ENCODE peak calls at places on chromosomes 3 and 15, in four cellular contexts. X is SK-N-SH, J is GM12891, E is GM23338. W is an unnamed sample.

GRCh38 chr15:72782993-72783562 is 480 bp downstream of the ADPGK start:
- DNase-seq in X (no peak), J (peak; percentile 26), E (peak; percentile 43), W (no peak)

GRCh38 chr3:115876860-115877646 is 253.7 kb downstream of the GAP43 start:
- DNase-seq in X (no peak), J (no peak), E (no peak), W (no peak)

GRCh38 chr3:13391308-13391707 is 28.8 kb downstream of the NUP210 start:
- DNase-seq in X (no peak), J (no peak), E (peak; percentile 20), W (no peak)

GRCh38 chr15:31372635-31373091 is 46.0 kb downstream of the KLF13 start:
- DNase-seq in X (peak; percentile 97), J (no peak), E (peak; percentile 91), W (peak; percentile 73)

GRCh38 chr3:22475665-22476064 is 724.7 kb upstream of the ZNF385D start:
- DNase-seq in X (no peak), J (no peak), E (no peak), W (no peak)

GRCh38 chr3:119781330-119782198 is at the start of gene NR1I2:
- DNase-seq in X (no peak), J (no peak), E (peak; percentile 12), W (no peak)

GRCh38 chr3:151838574-151839312 is 24.8 kb downstream of the AADAC start:
- DNase-seq in X (peak; percentile 31), J (peak; percentile 21), E (peak; percentile 91), W (no peak)

GRCh38 chr3:2870714-2871353 is 239.3 kb downstream of the IL5RA start:
- DNase-seq in X (no peak), J (no peak), E (no peak), W (no peak)

GRCh38 chr3:133296315-133296917 is 103.4 kb upstream of the BFSP2 start:
- DNase-seq in X (no peak), J (no peak), E (no peak), W (no peak)

GRCh38 chr3:125146601-125147490 is 65.7 kb downstream of the SLC12A8 start:
- DNase-seq in X (no peak), J (no peak), E (no peak), W (peak; percentile 91)

GRCh38 chr3:64684715-64685261 is 3.0 kb downstream of the ADAMTS9 start:
- DNase-seq in X (peak; percentile 49), J (no peak), E (peak; percentile 60), W (no peak)

GRCh38 chr3:4139462-4140140 is 163.6 kb upstream of the SETMAR start:
- DNase-seq in X (no peak), J (no peak), E (no peak), W (no peak)

GRCh38 chr3:152444029-152444641 is 175.4 kb downstream of the MBNL1 start:
- DNase-seq in X (peak; percentile 27), J (no peak), E (peak; percentile 67), W (no peak)

GRCh38 chr3:115704661-115705338 is 81.5 kb downstream of the GAP43 start:
- DNase-seq in X (no peak), J (no peak), E (no peak), W (no peak)

GRCh38 chr3:14383753-14384152 is 18.7 kb upstream of the SLC6A6 start:
- DNase-seq in X (no peak), J (no peak), E (no peak), W (no peak)

GRCh38 chr3:174483254-174483653 is 375.9 kb upstream of the NAALADL2 start:
- DNase-seq in X (no peak), J (no peak), E (no peak), W (no peak)

GRCh38 chr3:121152573-121152972 is 244.6 kb downstream of the STXBP5L start:
- DNase-seq in X (peak; percentile 4), J (no peak), E (peak; percentile 36), W (no peak)

GRCh38 chr15:73305331-73306211 is 63.2 kb downstream of the HCN4 start:
- DNase-seq in X (peak; percentile 79), J (no peak), E (peak; percentile 89), W (no peak)

DNA sequence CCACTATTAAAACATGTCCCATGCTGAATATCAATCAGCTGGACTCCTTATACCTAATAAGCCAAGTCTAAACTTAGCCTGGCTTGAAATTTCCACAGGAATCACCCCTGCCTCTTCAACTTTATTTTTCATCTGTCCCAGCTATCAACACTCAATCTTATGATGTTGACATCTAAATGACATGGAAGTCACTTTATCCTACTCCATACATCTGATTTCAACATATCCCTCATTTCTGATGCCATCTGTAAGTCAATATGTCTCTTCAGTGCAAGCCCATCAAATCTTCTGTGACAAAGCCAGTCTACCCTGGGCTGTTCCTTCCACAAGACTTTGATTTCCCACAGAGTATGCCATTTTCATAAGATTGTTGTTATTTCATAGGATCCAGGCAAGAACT is 143.6 kb upstream of the SEMA6D start:
- DNase-seq in X (no peak), J (no peak), E (no peak), W (no peak)
- TF ChIP-seq POLR2AphosphoS5 in X (no peak), J (no peak), E (no peak), W (no peak)

GRCh38 chr3:171825222-171825828 is 15.0 kb upstream of the PLD1 start:
- DNase-seq in X (no peak), J (no peak), E (peak; percentile 6), W (no peak)
- TF ChIP-seq POLR2AphosphoS5 in X (no peak), J (no peak), E (no peak), W (no peak)

DNA sequence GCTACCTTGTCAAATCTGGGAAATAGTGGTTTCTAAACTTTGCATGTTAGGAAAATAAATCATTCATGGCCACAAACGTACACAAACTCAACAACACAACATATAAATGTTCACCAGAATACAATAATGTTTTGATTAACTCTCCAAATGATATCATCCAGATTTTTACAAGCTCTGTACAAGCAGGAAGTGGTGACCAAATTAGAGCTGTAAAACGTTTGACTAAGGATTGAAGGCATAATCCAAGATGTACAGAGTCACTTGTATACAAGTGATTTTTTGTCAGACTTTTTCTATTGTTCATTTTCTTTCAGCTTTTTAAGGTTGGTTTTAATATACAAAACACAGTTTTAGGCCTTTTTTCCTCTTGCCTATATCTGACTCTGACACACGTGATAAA is 748.4 kb upstream of the GRM7 start:
- DNase-seq in X (no peak), J (no peak), E (no peak), W (no peak)
- TF ChIP-seq POLR2AphosphoS5 in X (no peak), J (no peak), E (no peak), W (no peak)

GRCh38 chr3:27545061-27545460 is 60.9 kb upstream of the SLC4A7 start:
- DNase-seq in X (no peak), J (no peak), E (no peak), W (no peak)

GRCh38 chr3:27542469-27542868 is 58.3 kb upstream of the SLC4A7 start:
- DNase-seq in X (no peak), J (no peak), E (no peak), W (no peak)

GRCh38 chr3:27544372-27544865 is 60.2 kb upstream of the SLC4A7 start:
- DNase-seq in X (no peak), J (no peak), E (no peak), W (no peak)
- TF ChIP-seq POLR2AphosphoS5 in X (no peak), J (no peak), E (no peak), W (no peak)

GRCh38 chr3:42148982-42149432 is 57.9 kb downstream of the TRAK1 start:
- DNase-seq in X (peak; percentile 86), J (no peak), E (peak; percentile 92), W (no peak)

GRCh38 chr3:42151596-42152145 is 60.5 kb downstream of the TRAK1 start:
- DNase-seq in X (no peak), J (no peak), E (no peak), W (no peak)

GRCh38 chr3:42152193-42152592 is 61.0 kb downstream of the TRAK1 start:
- DNase-seq in X (no peak), J (no peak), E (no peak), W (no peak)

GRCh38 chr3:42148086-42148842 is 57.1 kb downstream of the TRAK1 start:
- DNase-seq in X (no peak), J (no peak), E (no peak), W (no peak)

DNA sequence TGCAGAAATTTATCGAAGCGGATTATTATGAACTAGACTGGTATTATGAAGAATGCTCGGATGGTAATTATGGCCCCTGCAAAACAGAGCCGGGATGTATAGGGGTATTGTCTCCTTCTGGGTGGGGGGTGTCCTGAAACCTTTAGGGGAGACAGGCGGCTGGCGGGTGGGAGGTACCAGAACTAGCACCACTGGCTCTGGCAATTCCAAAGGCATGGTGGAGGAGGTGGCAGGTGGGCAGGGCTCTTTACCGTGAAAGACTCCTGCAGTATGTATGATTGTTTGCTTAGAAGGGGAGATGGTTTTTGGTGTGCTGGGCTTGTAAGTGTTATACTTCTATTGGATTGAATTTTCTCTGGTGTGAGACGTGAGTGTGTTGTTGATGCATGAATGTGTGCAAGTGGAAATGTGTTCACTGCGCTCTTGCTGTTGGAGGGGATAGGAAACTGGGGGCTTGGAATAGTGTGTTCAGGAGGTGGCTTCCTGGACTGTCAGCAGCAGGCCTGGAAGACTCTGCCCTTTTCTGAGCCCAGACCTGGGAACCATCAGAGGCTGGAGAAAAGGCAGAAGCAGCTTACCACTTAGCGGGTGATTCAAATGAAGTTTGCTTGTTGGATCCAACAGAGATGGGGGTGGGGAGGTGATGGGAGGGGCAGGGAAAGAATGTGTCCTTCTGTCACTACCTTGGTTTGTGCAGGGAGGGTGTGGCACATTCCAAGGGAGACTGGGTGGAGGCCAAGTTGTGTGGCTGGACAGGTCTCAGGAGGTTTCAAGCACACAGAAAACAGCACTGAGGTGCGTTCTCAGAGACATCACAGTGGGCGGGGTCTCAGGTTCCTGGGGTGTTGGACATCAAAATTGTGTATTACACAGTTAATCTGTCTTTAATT is 58.6 kb downstream of the TRAK1 start:
- DNase-seq in X (no peak), J (no peak), E (no peak), W (no peak)
- TF ChIP-seq POLR2AphosphoS5 in X (no peak), J (no peak), E (no peak), W (no peak)

GRCh38 chr15:81758789-81759188 is 287.0 kb downstream of the MEX3B start:
- DNase-seq in X (no peak), J (no peak), E (peak; percentile 32), W (no peak)
- TF ChIP-seq POLR2AphosphoS5 in X (no peak), J (no peak), E (no peak), W (no peak)

DNA sequence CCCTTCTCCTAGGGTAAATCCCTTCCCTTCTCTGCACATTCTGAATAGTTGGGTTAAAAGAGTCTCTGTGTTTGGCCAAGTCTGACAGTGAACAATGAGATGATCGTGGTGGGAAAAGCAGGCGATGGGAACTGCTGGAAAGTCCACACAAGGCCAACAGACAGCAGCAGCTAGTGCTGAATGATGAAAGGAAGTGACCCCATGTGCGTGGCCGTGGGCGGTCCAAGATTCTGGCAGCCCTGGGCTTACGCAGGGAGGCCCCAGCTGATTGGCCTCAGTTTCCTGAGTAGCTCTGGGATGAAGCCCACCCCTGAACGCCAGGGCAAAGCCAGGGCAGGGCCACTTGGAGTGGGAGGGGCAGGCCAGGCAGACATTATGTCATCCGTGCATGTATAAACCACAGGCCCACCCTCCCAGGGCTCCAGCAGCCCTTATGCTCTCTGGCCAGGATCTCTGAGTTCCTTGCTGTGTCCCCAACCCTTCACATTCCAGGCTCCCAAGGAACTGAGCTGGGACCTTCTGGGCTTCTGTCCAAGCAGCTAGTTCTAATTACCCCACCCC is 57.8 kb downstream of the CDC25A start:
- DNase-seq in X (no peak), J (no peak), E (no peak), W (peak; percentile 76)
- TF ChIP-seq POLR2AphosphoS5 in X (no peak), J (no peak), E (no peak), W (peak; percentile 82)

DNA sequence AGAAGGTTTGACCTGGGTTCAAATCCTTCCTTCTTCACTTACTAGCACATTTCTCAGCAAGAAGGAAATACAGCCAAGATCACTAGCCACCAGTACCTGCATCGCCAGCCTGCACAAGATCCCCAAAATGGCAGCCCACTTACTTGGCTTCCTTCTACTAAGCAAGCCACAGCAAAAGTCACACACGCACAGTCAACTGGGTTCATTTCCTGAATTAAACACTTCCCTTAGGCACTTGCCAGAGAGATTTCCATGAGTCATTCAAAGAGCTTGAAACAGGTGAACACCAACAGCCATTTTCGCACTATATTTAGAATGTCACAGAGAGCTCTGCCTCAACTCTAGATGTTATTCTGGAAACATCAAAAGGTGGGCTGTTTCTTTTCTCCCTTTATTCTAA is 42.6 kb downstream of the MGLL start:
- DNase-seq in X (no peak), J (no peak), E (no peak), W (peak; percentile 15)
- TF ChIP-seq POLR2AphosphoS5 in X (no peak), J (no peak), E (no peak), W (no peak)

W was measured in spleen.